ENCODE peak calls at places on chromosomes 2 and 18, in seven cellular contexts. E is body of pancreas, Q is tibial artery, W is psoas muscle, R is heart left ventricle, H is upper lobe of right lung, K is colonic mucosa. G is an unnamed sample. For H3K27me3 and H3K4me1, the result is how much of the 10 kb centered on the place peaks cover.

GRCh38 chr2:144330951-144331651 is 188.8 kb downstream of the ZEB2 start:
- DNase-seq in E (no peak), Q (no peak), W (no peak), R (no peak), H (no peak), K (no peak), G (no peak)

GRCh38 chr2:113068706-113069485 is 1.1 kb downstream of the IL1F10 start:
- DNase-seq in E (no peak), Q (no peak), W (no peak), R (no peak), H (no peak), K (no peak), G (no peak)

GRCh38 chr2:189608160-189608559 is 27.6 kb upstream of the SLC40A1 start:
- DNase-seq in E (no peak), Q (no peak), W (no peak), R (no peak), H (no peak), K (no peak), G (no peak)

GRCh38 chr2:98455494-98455976 is 10.9 kb downstream of the INPP4A start:
- DNase-seq in E (no peak), Q (no peak), W (no peak), R (no peak), H (no peak), K (no peak), G (peak)

GRCh38 chr2:225033440-225034390 is 8.6 kb downstream of the DOCK10 start:
- DNase-seq in E (no peak), Q (no peak), W (no peak), R (no peak), H (no peak), K (no peak), G (no peak)

GRCh38 chr2:240356700-240357640 is 78.5 kb upstream of the GPC1 start:
- DNase-seq in E (no peak), Q (no peak), W (no peak), R (peak), H (peak), K (no peak), G (peak)

GRCh38 chr2:54088191-54088634 is 27.2 kb upstream of the ACYP2 start:
- DNase-seq in E (no peak), Q (no peak), W (no peak), R (no peak), H (no peak), K (no peak), G (no peak)

GRCh38 chr18:3279201-3280185 is 17.6 kb downstream of the MYL12B start:
- DNase-seq in E (no peak), Q (no peak), W (no peak), R (no peak), H (no peak), K (no peak), G (no peak)

GRCh38 chr2:222315443-222316121 is 16.8 kb upstream of the PAX3 start:
- DNase-seq in E (no peak), Q (no peak), W (no peak), R (no peak), H (no peak), K (no peak), G (no peak)

GRCh38 chr2:128724547-128724946 is 405.9 kb upstream of the HS6ST1 start:
- DNase-seq in E (no peak), Q (no peak), W (no peak), R (no peak), H (no peak), K (no peak), G (no peak)

GRCh38 chr2:208172125-208172524 is 8.7 kb upstream of the CRYGA start:
- DNase-seq in E (no peak), Q (peak), W (no peak), R (no peak), H (no peak), K (no peak), G (no peak)

GRCh38 chr18:56658261-56658660 is 7.1 kb downstream of the WDR7 start:
- DNase-seq in E (no peak), Q (no peak), W (no peak), R (no peak), H (no peak), K (no peak), G (no peak)

GRCh38 chr2:39377226-39377939 is 59.7 kb downstream of the MAP4K3 start:
- DNase-seq in E (no peak), Q (no peak), W (no peak), R (no peak), H (no peak), K (no peak), G (no peak)

GRCh38 chr2:96506907-96507240 is 1.7 kb upstream of the NEURL3 start:
- DNase-seq in E (no peak), Q (no peak), W (peak), R (no peak), H (no peak), K (no peak), G (no peak)

GRCh38 chr2:148515170-148515569 is 129.4 kb upstream of the EPC2 start:
- DNase-seq in E (no peak), Q (no peak), W (no peak), R (no peak), H (no peak), K (no peak), G (no peak)

GRCh38 chr2:151730242-151730975 is 3.9 kb downstream of the NEB start:
- DNase-seq in E (no peak), Q (no peak), W (no peak), R (no peak), H (no peak), K (no peak), G (no peak)

GRCh38 chr2:69659349-69659748 is 15.8 kb upstream of the AAK1 start:
- DNase-seq in E (no peak), Q (no peak), W (no peak), R (no peak), H (no peak), K (no peak), G (no peak)

GRCh38 chr2:70111752-70112591 is 24.7 kb downstream of the PCBP1 start:
- DNase-seq in E (no peak), Q (no peak), W (no peak), R (no peak), H (no peak), K (no peak), G (no peak)

GRCh38 chr2:71736091-71736878 is 282.9 kb downstream of the DYSF start:
- DNase-seq in E (no peak), Q (no peak), W (peak), R (no peak), H (no peak), K (no peak), G (no peak)

GRCh38 chr2:204019572-204020501 is 83.3 kb downstream of the ICOS start:
- DNase-seq in E (no peak), Q (no peak), W (no peak), R (no peak), H (no peak), K (no peak), G (no peak)

GRCh38 chr2:33620-34019 is 12.7 kb downstream of the FAM110C start:
- DNase-seq in E (peak), Q (no peak), W (no peak), R (no peak), H (no peak), K (peak), G (no peak)

GRCh38 chr2:206378835-206379234 is 64.5 kb upstream of the ADAM23 start:
- DNase-seq in E (no peak), Q (no peak), W (no peak), R (no peak), H (no peak), K (no peak), G (no peak)
- H3K27me3 ChIP-seq in E (under half), Q (under half), W (under half), R (under half), H (under half), K (under half), G (under half)

DNA sequence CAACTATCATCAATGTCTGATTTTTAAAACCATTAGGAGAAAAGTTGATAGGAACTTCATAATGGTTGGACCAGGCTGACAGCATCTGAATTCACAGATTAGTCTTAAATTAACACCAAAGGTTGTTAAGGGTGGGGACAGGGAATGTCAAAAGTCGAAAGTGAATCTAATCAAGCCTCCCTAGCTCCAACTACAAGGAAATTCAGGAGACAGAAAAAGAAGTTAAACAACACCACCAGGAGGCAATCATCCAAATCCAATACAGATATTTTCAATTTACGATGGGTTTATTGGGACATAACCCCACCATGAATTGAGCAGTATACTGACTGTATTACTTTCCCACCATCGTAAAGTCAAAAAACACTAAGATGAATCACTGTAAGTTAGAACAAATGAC is 32.8 kb downstream of the ATF2 start:
- DNase-seq in E (no peak), Q (no peak), W (no peak), R (no peak), H (no peak), K (no peak), G (no peak)
- TF ChIP-seq CTCF in E (no peak), Q (no peak), W (no peak), R (no peak), H (no peak), K (no peak), G (no peak)

GRCh38 chr2:74812787-74813200 is 21.1 kb upstream of the HK2 start:
- DNase-seq in E (no peak), Q (no peak), W (no peak), R (no peak), H (no peak), K (no peak), G (no peak)

GRCh38 chr2:74813201-74813600 is 20.7 kb upstream of the HK2 start:
- DNase-seq in E (no peak), Q (no peak), W (no peak), R (no peak), H (no peak), K (no peak), G (no peak)

GRCh38 chr2:74816540-74817331 is 17.2 kb upstream of the HK2 start:
- DNase-seq in E (no peak), Q (no peak), W (no peak), R (no peak), H (no peak), K (no peak), G (no peak)

GRCh38 chr2:74815955-74816354 is 18.0 kb upstream of the HK2 start:
- DNase-seq in E (no peak), Q (no peak), W (no peak), R (no peak), H (no peak), K (no peak), G (no peak)

DNA sequence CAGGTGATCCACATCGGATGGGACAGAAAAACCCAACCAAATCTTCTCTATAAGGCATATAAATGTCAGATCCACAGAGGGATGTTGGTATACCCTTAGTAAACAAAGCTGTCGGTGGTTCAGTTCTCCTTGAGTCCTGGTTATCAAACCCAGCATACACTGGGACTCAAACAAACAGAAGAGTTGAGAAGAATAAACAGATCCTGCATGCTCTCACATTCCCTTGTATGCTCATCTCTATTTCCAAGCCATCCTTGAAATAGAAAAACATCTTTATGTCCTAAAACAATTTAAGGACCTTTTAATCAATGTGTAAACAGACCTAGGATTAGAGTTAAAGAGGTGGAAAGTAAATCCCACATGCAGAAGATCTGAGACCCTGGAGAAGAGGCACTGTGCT is 19.8 kb upstream of the HK2 start:
- DNase-seq in E (no peak), Q (no peak), W (no peak), R (no peak), H (no peak), K (no peak), G (no peak)
- H3K4me1 ChIP-seq in E (under half), Q (under half), W (under half), R (under half), H (under half), K (under half), G (under half)

GRCh38 chr18:33616556-33616955 is 38.5 kb downstream of the ASXL3 start:
- DNase-seq in E (no peak), Q (no peak), W (no peak), R (no peak), H (no peak), K (no peak), G (no peak)
- H3K27me3 ChIP-seq in E (under half), Q (under half), W (under half), R (under half), H (under half), K (under half), G (under half)

DNA sequence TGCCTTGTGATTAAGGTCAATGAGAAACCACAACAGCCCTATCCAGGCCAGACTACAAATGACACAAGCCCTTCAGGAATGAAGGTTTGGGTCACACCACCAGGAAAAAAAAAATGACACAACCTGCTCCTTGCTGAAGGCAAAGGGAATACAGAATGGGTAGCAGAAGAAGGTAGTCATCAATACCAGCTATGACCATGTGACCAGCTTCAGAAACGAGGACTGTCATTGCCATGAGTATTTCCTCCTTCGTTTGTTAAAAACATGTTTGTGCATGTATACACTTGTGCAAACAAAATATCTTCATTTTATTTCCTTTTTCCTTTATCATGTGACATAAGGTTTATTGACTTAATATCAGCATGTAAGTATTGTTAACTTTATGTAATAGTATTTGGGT is 226.6 kb downstream of the CDH19 start:
- DNase-seq in E (no peak), Q (no peak), W (no peak), R (no peak), H (no peak), K (no peak), G (no peak)
- TF ChIP-seq CTCF in E (no peak), Q (no peak), W (no peak), R (no peak), H (no peak), K (no peak), G (no peak)

DNA sequence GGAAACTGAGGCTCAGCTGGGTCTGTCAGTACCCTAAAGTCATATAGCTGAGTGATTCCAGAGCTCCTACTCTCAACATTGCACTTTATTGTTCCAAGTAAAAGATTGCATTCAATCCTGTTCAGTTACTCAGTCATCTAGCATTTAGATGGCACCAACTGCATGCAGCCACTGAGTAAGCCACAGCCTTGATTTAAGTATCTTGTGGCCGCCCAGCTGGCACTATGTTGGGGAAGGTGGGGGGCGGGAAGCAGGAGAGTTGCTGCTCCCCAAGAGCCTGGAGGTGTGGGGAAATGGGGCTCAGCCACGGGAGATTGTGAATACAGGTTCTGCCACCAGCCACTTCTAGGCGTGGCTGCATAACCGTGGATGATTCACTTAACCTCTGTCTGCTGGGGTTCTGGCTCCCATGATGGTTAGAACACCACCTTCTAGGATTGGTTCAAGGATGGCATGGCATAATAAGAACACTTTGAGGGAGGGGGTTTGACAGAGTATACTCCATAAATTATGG is 17.1 kb downstream of the ZFP36L2 start:
- DNase-seq in E (no peak), Q (no peak), W (no peak), R (no peak), H (no peak), K (no peak), G (no peak)
- H3K4me1 ChIP-seq in E (under half), Q (under half), W (under half), R (under half), H (under half), K (under half), G (under half)

GRCh38 chr2:161416633-161417427 is 733 bp downstream of the TBR1 start:
- DNase-seq in E (no peak), Q (no peak), W (peak), R (no peak), H (no peak), K (no peak), G (no peak)
- H3K27me3 ChIP-seq in E (under half), Q (half or more), W (under half), R (half or more), H (half or more), K (half or more), G (under half)

GRCh38 chr18:62992877-62993365 is 277.6 kb downstream of the PHLPP1 start:
- DNase-seq in E (no peak), Q (no peak), W (no peak), R (no peak), H (no peak), K (no peak), G (no peak)

GRCh38 chr18:62990653-62991052 is 275.3 kb downstream of the PHLPP1 start:
- DNase-seq in E (no peak), Q (no peak), W (no peak), R (no peak), H (no peak), K (no peak), G (no peak)

GRCh38 chr18:62989195-62989594 is 273.9 kb downstream of the PHLPP1 start:
- DNase-seq in E (no peak), Q (no peak), W (no peak), R (no peak), H (no peak), K (no peak), G (no peak)

GRCh38 chr18:62991389-62991788 is 276.0 kb downstream of the PHLPP1 start:
- DNase-seq in E (no peak), Q (no peak), W (no peak), R (no peak), H (no peak), K (no peak), G (no peak)

GRCh38 chr18:62991959-62992358 is 276.6 kb downstream of the PHLPP1 start:
- DNase-seq in E (no peak), Q (no peak), W (no peak), R (no peak), H (no peak), K (no peak), G (no peak)
- TF ChIP-seq CTCF in E (no peak), Q (no peak), W (no peak), R (no peak), H (no peak), K (no peak), G (no peak)

GRCh38 chr2:230444832-230445231 is 28.8 kb downstream of the SP100 start:
- DNase-seq in E (no peak), Q (no peak), W (no peak), R (no peak), H (no peak), K (no peak), G (no peak)

GRCh38 chr2:230447455-230448451 is 31.8 kb downstream of the SP100 start:
- DNase-seq in E (no peak), Q (no peak), W (no peak), R (no peak), H (no peak), K (no peak), G (no peak)

GRCh38 chr2:230449901-230450467 is 34.0 kb downstream of the SP100 start:
- DNase-seq in E (no peak), Q (no peak), W (no peak), R (no peak), H (no peak), K (no peak), G (no peak)

GRCh38 chr2:230443540-230443939 is 27.5 kb downstream of the SP100 start:
- DNase-seq in E (no peak), Q (no peak), W (no peak), R (no peak), H (no peak), K (no peak), G (no peak)

DNA sequence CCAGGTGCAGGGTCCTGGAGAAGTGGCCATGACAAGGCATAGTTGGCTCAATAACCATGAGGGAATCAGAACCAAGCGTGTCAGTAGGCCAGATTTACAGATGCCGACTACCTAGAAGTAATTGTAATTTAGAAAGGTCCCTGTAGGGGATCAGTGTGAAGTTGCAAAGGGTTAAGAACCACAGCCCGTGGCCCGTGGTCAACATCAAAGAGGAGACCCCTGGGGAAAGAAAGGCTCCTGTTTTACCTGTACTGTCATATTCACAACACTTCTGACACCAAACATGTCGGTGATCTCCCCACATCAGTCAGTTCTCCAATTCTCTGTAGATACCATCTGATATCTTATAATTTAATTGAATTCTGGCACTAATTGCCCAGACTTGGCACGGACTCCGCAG is 31.0 kb downstream of the SP100 start:
- DNase-seq in E (no peak), Q (no peak), W (no peak), R (no peak), H (no peak), K (no peak), G (no peak)
- H3K4me1 ChIP-seq in E (under half), Q (under half), W (under half), R (under half), H (under half), K (under half), G (under half)

DNA sequence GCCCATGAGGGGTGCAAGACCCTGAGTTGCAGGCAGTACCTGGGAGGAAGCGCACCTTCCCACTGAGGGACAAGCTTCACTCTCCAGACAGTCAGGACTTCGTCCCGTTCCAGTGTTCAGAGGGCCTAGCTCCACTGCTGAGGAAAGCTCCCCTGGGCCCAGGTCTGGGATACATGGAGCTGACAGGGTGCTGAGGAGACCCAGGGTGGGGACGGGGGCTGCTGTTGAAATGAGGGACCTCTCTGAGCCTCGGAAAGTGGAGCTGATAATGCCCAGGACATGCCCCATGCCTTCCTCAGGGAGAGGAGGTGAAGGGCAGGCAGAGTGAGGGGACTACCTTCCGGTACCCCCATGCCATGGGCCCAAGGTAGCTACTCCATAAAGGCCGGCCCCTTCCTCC is 169.2 kb upstream of the MYCN start:
- DNase-seq in E (no peak), Q (no peak), W (no peak), R (no peak), H (no peak), K (no peak), G (peak)
- H3K27me3 ChIP-seq in E (under half), Q (under half), W (under half), R (under half), H (under half), K (under half), G (under half)

G was measured in Peyer's patch.